ENCODE peak calls at places on chromosomes 12 and 14, in six cellular contexts. One of them, this sample, is unnamed.

GRCh38 chr12:113397497-113398197 is 6.0 kb downstream of the SDS start:
- DNase-seq in transverse colon: no peak
- DNase-seq in CD8-positive, alpha-beta memory T cell: no peak
- DNase-seq in upper lobe of right lung: no peak
- DNase-seq in CD8-positive, alpha-beta T cell: no peak
- DNase-seq in PC-3: no peak
- DNase-seq in this sample: no peak

GRCh38 chr12:124764451-124764850 is 99.2 kb downstream of the SCARB1 start:
- DNase-seq in upper lobe of right lung: no peak
- DNase-seq in CD8-positive, alpha-beta T cell: no peak
- DNase-seq in PC-3: peak; percentile 86
- DNase-seq in transverse colon: peak; percentile 52
- DNase-seq in CD8-positive, alpha-beta memory T cell: no peak
- DNase-seq in this sample: no peak

GRCh38 chr14:71488703-71489141 is 443.5 kb upstream of the RGS6 start:
- DNase-seq in CD8-positive, alpha-beta T cell: no peak
- DNase-seq in CD8-positive, alpha-beta memory T cell: no peak
- DNase-seq in PC-3: no peak
- DNase-seq in transverse colon: no peak
- DNase-seq in upper lobe of right lung: no peak
- DNase-seq in this sample: no peak

GRCh38 chr14:46573518-46573917 is 78.1 kb downstream of the RPL10L start:
- DNase-seq in transverse colon: no peak
- DNase-seq in upper lobe of right lung: no peak
- DNase-seq in CD8-positive, alpha-beta T cell: no peak
- DNase-seq in CD8-positive, alpha-beta memory T cell: no peak
- DNase-seq in PC-3: no peak
- DNase-seq in this sample: no peak

GRCh38 chr12:16685107-16685506 is 79.1 kb upstream of the LMO3 start:
- DNase-seq in PC-3: peak; percentile 20
- DNase-seq in CD8-positive, alpha-beta T cell: no peak
- DNase-seq in upper lobe of right lung: no peak
- DNase-seq in CD8-positive, alpha-beta memory T cell: no peak
- DNase-seq in transverse colon: no peak
- DNase-seq in this sample: no peak

GRCh38 chr12:21656931-21657335 is 709 bp downstream of the LDHB start:
- DNase-seq in transverse colon: peak; percentile 42
- DNase-seq in CD8-positive, alpha-beta memory T cell: peak; percentile 10
- DNase-seq in CD8-positive, alpha-beta T cell: no peak
- DNase-seq in PC-3: peak; percentile 11
- DNase-seq in upper lobe of right lung: peak; percentile 66
- DNase-seq in this sample: no peak

GRCh38 chr14:95520346-95520745 is 3.9 kb upstream of the SYNE3 start:
- DNase-seq in transverse colon: no peak
- DNase-seq in upper lobe of right lung: no peak
- DNase-seq in CD8-positive, alpha-beta T cell: no peak
- DNase-seq in CD8-positive, alpha-beta memory T cell: no peak
- DNase-seq in PC-3: no peak
- DNase-seq in this sample: no peak

GRCh38 chr12:107553211-107553765 is 132.3 kb upstream of the PWP1 start:
- DNase-seq in upper lobe of right lung: no peak
- DNase-seq in transverse colon: no peak
- DNase-seq in CD8-positive, alpha-beta memory T cell: no peak
- DNase-seq in PC-3: no peak
- DNase-seq in CD8-positive, alpha-beta T cell: no peak
- DNase-seq in this sample: no peak

GRCh38 chr12:131827961-131828534 is at the start of gene MMP17:
- DNase-seq in CD8-positive, alpha-beta T cell: no peak
- DNase-seq in transverse colon: peak; percentile 33
- DNase-seq in upper lobe of right lung: peak; percentile 66
- DNase-seq in CD8-positive, alpha-beta memory T cell: peak; percentile 20
- DNase-seq in PC-3: peak; percentile 79
- DNase-seq in this sample: no peak

GRCh38 chr12:123250471-123251383 is 17.5 kb downstream of the MTRFR start:
- DNase-seq in CD8-positive, alpha-beta T cell: no peak
- DNase-seq in CD8-positive, alpha-beta memory T cell: no peak
- DNase-seq in transverse colon: peak; percentile 92
- DNase-seq in PC-3: peak; percentile 89
- DNase-seq in upper lobe of right lung: peak; percentile 85
- DNase-seq in this sample: no peak

GRCh38 chr14:74611672-74612345 is at the start of gene LTBP2:
- DNase-seq in upper lobe of right lung: no peak
- DNase-seq in CD8-positive, alpha-beta T cell: no peak
- DNase-seq in PC-3: peak; percentile 25
- DNase-seq in transverse colon: no peak
- DNase-seq in CD8-positive, alpha-beta memory T cell: no peak
- DNase-seq in this sample: no peak

GRCh38 chr14:75232597-75232996 is 46.0 kb upstream of the FOS start:
- DNase-seq in CD8-positive, alpha-beta T cell: peak; percentile 35
- DNase-seq in transverse colon: no peak
- DNase-seq in upper lobe of right lung: no peak
- DNase-seq in PC-3: no peak
- DNase-seq in CD8-positive, alpha-beta memory T cell: peak; percentile 35
- DNase-seq in this sample: no peak

GRCh38 chr12:26857465-26858176 is 24.6 kb upstream of the ITPR2 start:
- DNase-seq in PC-3: no peak
- DNase-seq in transverse colon: no peak
- DNase-seq in CD8-positive, alpha-beta T cell: no peak
- DNase-seq in CD8-positive, alpha-beta memory T cell: no peak
- DNase-seq in upper lobe of right lung: no peak
- DNase-seq in this sample: no peak

GRCh38 chr12:50074936-50075807 is 10.0 kb upstream of the SMARCD1 start:
- DNase-seq in CD8-positive, alpha-beta T cell: peak; percentile 71
- DNase-seq in upper lobe of right lung: peak; percentile 91
- DNase-seq in CD8-positive, alpha-beta memory T cell: peak; percentile 71
- DNase-seq in transverse colon: peak; percentile 89
- DNase-seq in PC-3: peak; percentile 87
- DNase-seq in this sample: no peak

GRCh38 chr12:93292731-93293566 is 84.8 kb upstream of the NUDT4 start:
- DNase-seq in CD8-positive, alpha-beta T cell: no peak
- DNase-seq in transverse colon: no peak
- DNase-seq in upper lobe of right lung: no peak
- DNase-seq in CD8-positive, alpha-beta memory T cell: no peak
- DNase-seq in PC-3: no peak
- DNase-seq in this sample: no peak

GRCh38 chr12:46699986-46700385 is 125.8 kb downstream of the SLC38A4 start:
- DNase-seq in CD8-positive, alpha-beta memory T cell: no peak
- DNase-seq in transverse colon: no peak
- DNase-seq in upper lobe of right lung: no peak
- DNase-seq in PC-3: no peak
- DNase-seq in CD8-positive, alpha-beta T cell: no peak
- DNase-seq in this sample: no peak

GRCh38 chr12:4120316-4120920 is 153.1 kb upstream of the CCND2 start:
- DNase-seq in CD8-positive, alpha-beta T cell: no peak
- DNase-seq in PC-3: no peak
- DNase-seq in transverse colon: no peak
- DNase-seq in CD8-positive, alpha-beta memory T cell: no peak
- DNase-seq in upper lobe of right lung: no peak
- DNase-seq in this sample: no peak

GRCh38 chr14:99649219-99649618 is 4.3 kb downstream of the HHIPL1 start:
- DNase-seq in upper lobe of right lung: no peak
- DNase-seq in PC-3: peak; percentile 20
- DNase-seq in CD8-positive, alpha-beta memory T cell: no peak
- DNase-seq in transverse colon: no peak
- DNase-seq in CD8-positive, alpha-beta T cell: no peak
- DNase-seq in this sample: no peak

GRCh38 chr14:78259831-78260230 is 89.7 kb downstream of the NRXN3 start:
- DNase-seq in CD8-positive, alpha-beta memory T cell: no peak
- DNase-seq in upper lobe of right lung: no peak
- DNase-seq in PC-3: no peak
- DNase-seq in transverse colon: no peak
- DNase-seq in CD8-positive, alpha-beta T cell: no peak
- DNase-seq in this sample: no peak

GRCh38 chr12:93767524-93767863 is 90.3 kb downstream of the CRADD start:
- DNase-seq in upper lobe of right lung: no peak
- DNase-seq in CD8-positive, alpha-beta memory T cell: no peak
- DNase-seq in CD8-positive, alpha-beta T cell: no peak
- DNase-seq in transverse colon: no peak
- DNase-seq in PC-3: no peak
- DNase-seq in this sample: no peak

GRCh38 chr12:62347922-62348650 is 87.9 kb downstream of the USP15 start:
- DNase-seq in upper lobe of right lung: no peak
- DNase-seq in PC-3: peak; percentile 76
- DNase-seq in transverse colon: no peak
- DNase-seq in CD8-positive, alpha-beta T cell: no peak
- DNase-seq in CD8-positive, alpha-beta memory T cell: no peak
- DNase-seq in this sample: no peak

DNA sequence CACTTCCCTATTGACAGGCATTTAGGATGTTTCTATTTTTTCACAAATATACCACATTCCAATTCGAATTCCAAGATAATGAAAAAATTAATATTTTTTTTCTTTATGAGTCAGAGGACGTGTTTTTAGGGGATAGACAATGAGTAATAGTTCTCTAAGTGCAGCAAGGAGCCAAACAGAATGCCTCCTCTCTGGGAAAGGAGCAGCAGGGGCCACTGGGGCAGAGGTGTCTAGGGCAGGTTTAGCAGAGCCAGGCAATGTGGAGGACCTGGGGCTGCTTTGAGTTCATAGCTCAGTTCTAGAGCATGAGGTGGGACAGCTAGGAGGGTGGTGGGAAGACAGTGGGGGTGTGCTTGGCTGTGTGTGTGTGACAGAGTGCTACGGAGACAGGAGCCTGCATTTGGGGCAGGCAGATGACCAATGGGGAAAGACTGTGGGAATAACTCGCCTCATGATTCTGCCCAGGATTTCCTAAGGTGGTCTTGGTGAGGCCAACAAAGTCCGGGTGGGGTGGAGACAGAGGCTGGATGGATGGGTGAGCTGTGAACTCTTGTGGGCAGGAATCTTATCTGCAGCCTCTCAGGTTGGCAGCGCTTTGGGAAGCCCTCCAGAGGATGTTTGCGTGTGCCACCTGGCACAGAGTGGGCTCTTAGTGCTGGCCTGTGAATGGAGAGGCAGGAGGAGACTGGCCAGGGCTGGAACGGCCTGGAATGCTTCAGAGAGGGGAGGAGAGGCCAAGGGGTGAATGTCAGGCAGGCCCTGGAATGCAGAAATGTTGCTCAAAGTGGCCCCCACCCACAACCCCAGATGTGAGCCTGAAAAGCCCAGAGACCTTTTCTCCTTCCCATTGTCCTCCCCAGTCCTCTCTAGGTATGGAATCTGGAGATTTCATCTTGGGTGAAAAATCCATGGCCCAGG is 2.4 kb upstream of the KRT7 start:
- DNase-seq in PC-3: peak; percentile 95
- DNase-seq in upper lobe of right lung: peak; percentile 84
- DNase-seq in CD8-positive, alpha-beta memory T cell: no peak
- DNase-seq in CD8-positive, alpha-beta T cell: no peak
- DNase-seq in transverse colon: no peak
- DNase-seq in this sample: no peak
- H3K27ac ChIP-seq in PC-3: peak overlapping the region; percentile 91
- H3K27ac ChIP-seq in upper lobe of right lung: peak overlapping the region; percentile 80
- H3K27ac ChIP-seq in CD8-positive, alpha-beta memory T cell: no peak overlapping the region
- H3K27ac ChIP-seq in CD8-positive, alpha-beta T cell: no peak overlapping the region
- H3K27ac ChIP-seq in transverse colon: no peak overlapping the region
- H3K27ac ChIP-seq in this sample: peak overlapping the region; percentile 72

DNA sequence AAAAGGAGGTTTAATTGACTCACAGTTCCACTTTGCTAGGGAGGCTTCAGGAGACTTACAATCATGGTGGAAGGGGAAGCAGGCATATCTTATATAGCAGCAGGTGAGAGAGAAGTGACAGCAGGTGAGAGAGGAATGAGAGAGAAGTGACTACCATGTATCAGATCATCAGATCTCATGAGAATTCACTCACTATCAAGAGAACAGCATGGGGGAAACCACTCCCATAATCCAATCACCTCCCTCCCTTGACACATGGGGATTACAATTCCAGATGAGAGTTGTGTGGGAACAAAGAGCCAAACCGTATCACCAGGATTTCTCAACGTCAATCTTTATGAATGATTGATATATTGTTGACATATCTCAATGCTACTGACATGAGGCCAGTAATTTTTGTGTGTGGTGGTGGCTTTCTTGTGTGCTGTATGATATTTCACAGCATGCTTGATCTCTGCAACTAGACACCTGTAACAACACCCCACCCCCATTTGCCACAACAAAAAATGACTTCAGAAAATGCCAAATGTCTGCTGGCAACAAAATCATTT is 1470.9 kb upstream of the SEL1L start:
- DNase-seq in upper lobe of right lung: no peak
- DNase-seq in CD8-positive, alpha-beta T cell: no peak
- DNase-seq in PC-3: no peak
- DNase-seq in transverse colon: no peak
- DNase-seq in CD8-positive, alpha-beta memory T cell: no peak
- DNase-seq in this sample: no peak
- H3K9me3 ChIP-seq in upper lobe of right lung: no peaks in the 10 kb centered on the region
- H3K9me3 ChIP-seq in CD8-positive, alpha-beta T cell: no peaks in the 10 kb centered on the region
- H3K9me3 ChIP-seq in PC-3: no peaks in the 10 kb centered on the region
- H3K9me3 ChIP-seq in transverse colon: no peaks in the 10 kb centered on the region
- H3K9me3 ChIP-seq in CD8-positive, alpha-beta memory T cell: no peaks in the 10 kb centered on the region
- H3K9me3 ChIP-seq in this sample: no peaks in the 10 kb centered on the region

DNA sequence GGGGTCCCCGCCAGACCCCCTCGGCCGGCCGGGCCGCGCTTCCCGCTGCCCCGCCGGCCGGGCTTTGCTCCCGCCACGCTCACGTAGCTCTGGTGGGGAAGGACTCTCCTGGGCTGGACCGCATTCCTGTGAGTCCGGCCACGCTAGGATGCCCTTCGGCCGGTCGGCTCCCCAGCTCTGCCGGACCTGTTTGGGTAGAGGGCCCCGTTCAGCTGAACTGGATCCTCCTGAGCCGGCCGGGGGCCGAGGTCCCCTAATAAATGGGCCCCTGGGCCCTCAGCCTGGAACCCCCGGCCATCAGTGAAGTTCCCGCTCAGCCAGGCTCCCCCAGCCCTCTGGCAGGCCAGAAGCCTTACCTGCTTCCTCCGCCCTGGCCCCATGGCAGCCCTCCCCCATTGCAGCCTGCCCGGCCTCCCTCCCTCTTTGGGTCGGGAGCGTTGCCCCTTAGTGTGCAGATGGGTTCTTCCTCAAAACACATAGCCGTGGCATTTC is 593 bp downstream of the UNC119B start:
- DNase-seq in CD8-positive, alpha-beta memory T cell: no peak
- DNase-seq in CD8-positive, alpha-beta T cell: no peak
- DNase-seq in upper lobe of right lung: peak; percentile 70
- DNase-seq in PC-3: no peak
- DNase-seq in transverse colon: peak; percentile 42
- DNase-seq in this sample: no peak
- H3K27ac ChIP-seq in CD8-positive, alpha-beta memory T cell: peak overlapping the region; percentile 63
- H3K27ac ChIP-seq in CD8-positive, alpha-beta T cell: peak overlapping the region; percentile 40
- H3K27ac ChIP-seq in upper lobe of right lung: peak overlapping the region; percentile 84
- H3K27ac ChIP-seq in PC-3: peak overlapping the region; percentile 9
- H3K27ac ChIP-seq in transverse colon: peak overlapping the region; percentile 90
- H3K27ac ChIP-seq in this sample: peak overlapping the region; percentile 82

DNA sequence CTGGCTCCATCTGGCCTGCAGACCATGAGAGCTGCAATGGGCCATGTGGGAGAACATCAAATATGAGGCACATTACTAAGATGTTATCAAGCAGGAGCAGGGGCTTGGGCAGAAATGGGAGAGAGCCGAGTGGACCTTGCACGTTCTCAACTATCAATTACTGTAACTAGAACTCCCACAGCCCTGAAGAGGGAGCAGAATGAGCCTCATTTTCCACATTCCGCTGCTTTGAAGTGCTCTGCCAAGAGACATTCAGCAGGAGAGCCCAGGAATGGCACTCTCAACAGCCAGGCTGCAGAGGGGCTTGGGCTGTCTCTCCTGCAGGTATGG is 157.3 kb downstream of the STXBP6 start:
- DNase-seq in CD8-positive, alpha-beta T cell: no peak
- DNase-seq in CD8-positive, alpha-beta memory T cell: no peak
- DNase-seq in upper lobe of right lung: no peak
- DNase-seq in transverse colon: no peak
- DNase-seq in PC-3: no peak
- DNase-seq in this sample: no peak
- H3K9me3 ChIP-seq in CD8-positive, alpha-beta T cell: peaks cover 5% of the 10 kb centered on the region
- H3K9me3 ChIP-seq in CD8-positive, alpha-beta memory T cell: peaks cover 6% of the 10 kb centered on the region
- H3K9me3 ChIP-seq in upper lobe of right lung: peaks cover 8% of the 10 kb centered on the region
- H3K9me3 ChIP-seq in transverse colon: peaks cover 7% of the 10 kb centered on the region
- H3K9me3 ChIP-seq in PC-3: no peaks in the 10 kb centered on the region
- H3K9me3 ChIP-seq in this sample: no peaks in the 10 kb centered on the region

This sample was measured in thoracic aorta.